ENCODE peak calls at places on chromosomes 6 and 20, in ten cellular contexts. V is PC-3; D is neuronal stem cell; E is stimulated activated CD8-positive, alpha-beta memory T cell treated with anti-CD3 and anti-CD28 coated beads, Interleukin-4, amount 100 ng/mL, for 24 hours; M is NCI-H748 treated with DMSO at 0.1 percent for 48 hours; K is activated naive CD4-positive, alpha-beta T cell treated with anti-CD3 and anti-CD28 coated beads for 36 hours; P is left lung; N is germinal center; U is NCI-H1694; X is NCI-H1092 treated with DMSO at 0.1 percent for 48 hours. C is an unnamed sample.
A peak's percentile ranks its signal among the peaks of the same experiment; 100 is the strongest.

GRCh38 chr20:11924923-11925322 is 7.2 kb downstream of the BTBD3 start:
- DNase-seq in V (no peak), D (no peak), E (no peak), M (no peak), K (no peak), P (peak; percentile 44), N (no peak), U (no peak), X (no peak), C (no peak)

GRCh38 chr6:158255974-158256601 is 56.2 kb upstream of the TULP4 start:
- DNase-seq in V (no peak), D (no peak), E (no peak), M (no peak), K (no peak), P (no peak), N (no peak), U (no peak), X (no peak), C (no peak)

GRCh38 chr6:16336056-16336810 is 97.8 kb downstream of the GMPR start:
- DNase-seq in V (no peak), D (no peak), E (no peak), M (no peak), K (no peak), P (no peak), N (no peak), U (no peak), X (no peak), C (no peak)

GRCh38 chr6:141401851-141402250 is 730.9 kb upstream of the GJE1 start:
- DNase-seq in V (no peak), D (no peak), E (no peak), M (no peak), K (no peak), P (no peak), N (no peak), U (no peak), X (peak; percentile 62), C (no peak)

GRCh38 chr6:12008366-12009179 is 3.5 kb upstream of the HIVEP1 start:
- DNase-seq in V (peak; percentile 78), D (peak; percentile 57), E (peak; percentile 71), M (peak; percentile 87), K (peak; percentile 88), P (peak; percentile 98), N (peak; percentile 71), U (peak; percentile 9), X (peak; percentile 68), C (no peak)

GRCh38 chr20:51447765-51448148 is 94.8 kb downstream of the NFATC2 start:
- DNase-seq in V (no peak), D (no peak), E (no peak), M (no peak), K (no peak), P (no peak), N (no peak), U (no peak), X (no peak), C (no peak)

GRCh38 chr6:149754573-149754972 is 5.0 kb downstream of the PCMT1 start:
- DNase-seq in V (no peak), D (no peak), E (no peak), M (no peak), K (no peak), P (no peak), N (no peak), U (no peak), X (no peak), C (no peak)

GRCh38 chr20:6055161-6055783 is 1.4 kb upstream of the LRRN4 start:
- DNase-seq in V (no peak), D (no peak), E (no peak), M (no peak), K (no peak), P (no peak), N (no peak), U (no peak), X (no peak), C (no peak)

GRCh38 chr6:122322824-122323223 is 76.6 kb upstream of the HSF2 start:
- DNase-seq in V (no peak), D (no peak), E (no peak), M (peak; percentile 20), K (no peak), P (no peak), N (no peak), U (no peak), X (no peak), C (no peak)

GRCh38 chr6:150939399-150939798 is 73.9 kb downstream of the MTHFD1L start:
- DNase-seq in V (no peak), D (no peak), E (no peak), M (no peak), K (no peak), P (no peak), N (no peak), U (no peak), X (no peak), C (no peak)

GRCh38 chr6:147906361-147906760 is 397.9 kb downstream of the SAMD5 start:
- DNase-seq in V (peak; percentile 22), D (no peak), E (no peak), M (no peak), K (no peak), P (no peak), N (no peak), U (no peak), X (no peak), C (no peak)

GRCh38 chr6:105981002-105981887 is 104.9 kb upstream of the PRDM1 start:
- DNase-seq in V (no peak), D (no peak), E (peak; percentile 15), M (no peak), K (peak; percentile 58), P (peak; percentile 86), N (peak; percentile 26), U (no peak), X (no peak), C (no peak)

GRCh38 chr6:152948150-152948768 is 34.6 kb downstream of the FBXO5 start:
- DNase-seq in V (peak; percentile 66), D (peak; percentile 33), E (no peak), M (peak; percentile 22), K (no peak), P (no peak), N (peak; percentile 18), U (peak; percentile 39), X (peak; percentile 20), C (no peak)

GRCh38 chr6:13089296-13089994 is 238.9 kb downstream of the TBC1D7 start:
- DNase-seq in V (no peak), D (no peak), E (no peak), M (no peak), K (no peak), P (no peak), N (no peak), U (no peak), X (no peak), C (no peak)

GRCh38 chr6:100257661-100258395 is 206.9 kb downstream of the SIM1 start:
- DNase-seq in V (peak; percentile 27), D (peak; percentile 33), E (no peak), M (peak; percentile 72), K (no peak), P (no peak), N (no peak), U (no peak), X (peak; percentile 34), C (peak; percentile 29)

GRCh38 chr6:52081237-52081636 is 6.2 kb downstream of the PKHD1 start:
- DNase-seq in V (no peak), D (no peak), E (no peak), M (no peak), K (no peak), P (no peak), N (no peak), U (no peak), X (no peak), C (no peak)

GRCh38 chr20:58096880-58097813 is 131.3 kb downstream of the ANKRD60 start:
- DNase-seq in V (no peak), D (no peak), E (no peak), M (no peak), K (no peak), P (no peak), N (no peak), U (no peak), X (no peak), C (no peak)

GRCh38 chr20:64233725-64234124 is 21.8 kb upstream of the PCMTD2 start:
- DNase-seq in V (no peak), D (no peak), E (no peak), M (no peak), K (no peak), P (no peak), N (no peak), U (no peak), X (no peak), C (no peak)

C was measured in SIG-M5.